ENCODE peak calls at places on chromosomes 7 and 10, in seven cellular contexts. H is neural crest cell, R is upper lobe of left lung, I is GDM1, J is ACHN, P is SJSA1, L is glutamatergic neuron. A is an unnamed sample.

GRCh38 chr7:87001214-87001613 is 58.2 kb downstream of the ELAPOR2 start:
- DNase-seq in I (peak), R (no peak), P (no peak), H (no peak), L (no peak), J (peak), A (no peak)

GRCh38 chr10:26727005-26727404 is 29.5 kb downstream of the PDSS1 start:
- DNase-seq in R (no peak), I (no peak), H (no peak), P (no peak), J (no peak), L (no peak), A (no peak)

GRCh38 chr10:126161691-126162090 is 226.6 kb downstream of the ADAM12 start:
- DNase-seq in R (no peak), J (no peak), H (no peak), P (no peak), L (no peak), I (no peak), A (no peak)

GRCh38 chr7:134514663-134515062 is 12.7 kb upstream of the AKR1B10 start:
- DNase-seq in L (no peak), P (peak), I (peak), R (no peak), J (peak), H (peak), A (no peak)

GRCh38 chr10:114825513-114826253 is 4.1 kb downstream of the FHIP2A start:
- DNase-seq in P (peak), I (no peak), L (no peak), H (no peak), R (no peak), J (no peak), A (no peak)

GRCh38 chr7:28956608-28957063 is 1.5 kb downstream of the TRIL start:
- DNase-seq in H (peak), J (peak), L (peak), P (peak), I (no peak), R (peak), A (peak)

GRCh38 chr7:28144266-28144665 is 36.3 kb downstream of the JAZF1 start:
- DNase-seq in P (no peak), R (no peak), H (peak), J (no peak), I (no peak), L (peak), A (no peak)

GRCh38 chr7:2542924-2543871 is 12.1 kb downstream of the BRAT1 start:
- DNase-seq in P (no peak), H (no peak), R (peak), J (no peak), I (no peak), L (peak), A (no peak)

GRCh38 chr7:56206420-56206819 is 90.2 kb upstream of the NUPR2 start:
- DNase-seq in P (no peak), J (no peak), R (no peak), L (no peak), I (no peak), H (no peak), A (no peak)

GRCh38 chr10:122468923-122469781 is 7.8 kb downstream of the HTRA1 start:
- DNase-seq in J (peak), P (peak), L (no peak), R (no peak), I (no peak), H (no peak), A (peak)